ENCODE peak calls at places on chromosomes 16 and 17, in ten cellular contexts. One of them, this sample, is unnamed.
A peak's percentile ranks its signal among the peaks of the same experiment; 100 is the strongest.

GRCh38 chr16:30145692-30146091 is 22.7 kb upstream of the MAPK3 start:
- DNase-seq in hepatocyte: no peak
- DNase-seq in heart left ventricle: no peak
- DNase-seq in SK-N-SH: no peak
- DNase-seq in glutamatergic neuron: no peak
- DNase-seq in IMR-90: no peak
- DNase-seq in fibroblast of villous mesenchyme: no peak
- DNase-seq in breast epithelium: no peak
- DNase-seq in fibroblast of lung: no peak
- DNase-seq in endothelial cell: no peak
- DNase-seq in this sample: no peak

GRCh38 chr16:57310801-57311200 is 26.3 kb upstream of the PLLP start:
- DNase-seq in hepatocyte: no peak
- DNase-seq in heart left ventricle: no peak
- DNase-seq in SK-N-SH: no peak
- DNase-seq in glutamatergic neuron: no peak
- DNase-seq in IMR-90: no peak
- DNase-seq in fibroblast of villous mesenchyme: no peak
- DNase-seq in breast epithelium: peak; percentile 8
- DNase-seq in fibroblast of lung: no peak
- DNase-seq in endothelial cell: no peak
- DNase-seq in this sample: no peak

GRCh38 chr17:31787857-31788570 is 71.0 kb downstream of the COPRS start:
- DNase-seq in hepatocyte: peak; percentile 61
- DNase-seq in heart left ventricle: no peak
- DNase-seq in SK-N-SH: no peak
- DNase-seq in glutamatergic neuron: no peak
- DNase-seq in IMR-90: peak; percentile 93
- DNase-seq in fibroblast of villous mesenchyme: peak; percentile 81
- DNase-seq in breast epithelium: peak; percentile 54
- DNase-seq in fibroblast of lung: peak; percentile 90
- DNase-seq in endothelial cell: no peak
- DNase-seq in this sample: peak; percentile 75

GRCh38 chr16:27426423-27427408 is 24.7 kb downstream of the IL21R start:
- DNase-seq in hepatocyte: no peak
- DNase-seq in heart left ventricle: no peak
- DNase-seq in SK-N-SH: no peak
- DNase-seq in glutamatergic neuron: peak; percentile 5
- DNase-seq in IMR-90: peak; percentile 96
- DNase-seq in fibroblast of villous mesenchyme: peak; percentile 75
- DNase-seq in breast epithelium: peak; percentile 22
- DNase-seq in fibroblast of lung: peak; percentile 92
- DNase-seq in endothelial cell: peak; percentile 2
- DNase-seq in this sample: peak; percentile 73

GRCh38 chr16:1474047-1474446 is 781 bp downstream of the CLCN7 start:
- DNase-seq in hepatocyte: no peak
- DNase-seq in heart left ventricle: no peak
- DNase-seq in SK-N-SH: no peak
- DNase-seq in glutamatergic neuron: no peak
- DNase-seq in IMR-90: no peak
- DNase-seq in fibroblast of villous mesenchyme: no peak
- DNase-seq in breast epithelium: no peak
- DNase-seq in fibroblast of lung: no peak
- DNase-seq in endothelial cell: no peak
- DNase-seq in this sample: no peak

GRCh38 chr16:8892101-8892575 is 10.0 kb downstream of the LITAFD start:
- DNase-seq in hepatocyte: no peak
- DNase-seq in heart left ventricle: no peak
- DNase-seq in SK-N-SH: no peak
- DNase-seq in glutamatergic neuron: no peak
- DNase-seq in IMR-90: no peak
- DNase-seq in fibroblast of villous mesenchyme: no peak
- DNase-seq in breast epithelium: no peak
- DNase-seq in fibroblast of lung: no peak
- DNase-seq in endothelial cell: no peak
- DNase-seq in this sample: no peak

GRCh38 chr17:30332057-30332542 is 1.8 kb downstream of the TMIGD1 start:
- DNase-seq in hepatocyte: peak; percentile 56
- DNase-seq in heart left ventricle: no peak
- DNase-seq in SK-N-SH: no peak
- DNase-seq in glutamatergic neuron: no peak
- DNase-seq in IMR-90: peak; percentile 92
- DNase-seq in fibroblast of villous mesenchyme: peak; percentile 61
- DNase-seq in breast epithelium: no peak
- DNase-seq in fibroblast of lung: peak; percentile 84
- DNase-seq in endothelial cell: no peak
- DNase-seq in this sample: no peak

GRCh38 chr17:70875729-70876344 is 706.5 kb downstream of the KCNJ2 start:
- DNase-seq in hepatocyte: no peak
- DNase-seq in heart left ventricle: no peak
- DNase-seq in SK-N-SH: no peak
- DNase-seq in glutamatergic neuron: no peak
- DNase-seq in IMR-90: no peak
- DNase-seq in fibroblast of villous mesenchyme: no peak
- DNase-seq in breast epithelium: no peak
- DNase-seq in fibroblast of lung: no peak
- DNase-seq in endothelial cell: no peak
- DNase-seq in this sample: no peak

GRCh38 chr16:88920618-88921602 is 54.5 kb upstream of the PABPN1L start:
- DNase-seq in hepatocyte: peak; percentile 74
- DNase-seq in heart left ventricle: peak; percentile 87
- DNase-seq in SK-N-SH: peak; percentile 88
- DNase-seq in glutamatergic neuron: peak; percentile 48
- DNase-seq in IMR-90: peak; percentile 61
- DNase-seq in fibroblast of villous mesenchyme: peak; percentile 67
- DNase-seq in breast epithelium: no peak
- DNase-seq in fibroblast of lung: peak; percentile 55
- DNase-seq in endothelial cell: peak; percentile 68
- DNase-seq in this sample: peak; percentile 23

GRCh38 chr17:11996722-11997146 is 541 bp downstream of the ZNF18 start:
- DNase-seq in hepatocyte: peak; percentile 49
- DNase-seq in heart left ventricle: no peak
- DNase-seq in SK-N-SH: no peak
- DNase-seq in glutamatergic neuron: no peak
- DNase-seq in IMR-90: peak; percentile 28
- DNase-seq in fibroblast of villous mesenchyme: peak; percentile 43
- DNase-seq in breast epithelium: no peak
- DNase-seq in fibroblast of lung: peak; percentile 48
- DNase-seq in endothelial cell: no peak
- DNase-seq in this sample: no peak

DNA sequence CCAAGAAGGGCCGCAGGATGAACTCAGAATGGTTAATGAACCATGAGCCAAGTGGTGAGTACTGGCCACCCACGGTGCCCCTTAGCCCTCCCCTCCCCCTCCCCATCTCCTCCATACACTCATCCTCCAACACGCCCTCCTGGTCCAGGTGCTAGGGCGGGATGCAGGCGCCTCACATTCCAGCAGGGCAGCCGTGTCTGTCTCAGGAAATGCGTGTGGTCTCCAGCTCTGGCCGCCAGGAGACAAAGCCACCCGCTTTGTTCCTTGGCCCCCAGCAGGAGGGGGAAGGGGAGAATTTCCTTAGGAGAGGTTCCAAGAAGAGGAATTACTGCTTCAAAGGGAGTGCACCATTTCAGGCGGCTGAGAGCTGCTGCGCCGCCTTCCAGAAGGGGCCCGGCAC is 29.8 kb upstream of the RMI2 start:
- DNase-seq in hepatocyte: peak; percentile 69
- DNase-seq in heart left ventricle: no peak
- DNase-seq in SK-N-SH: no peak
- DNase-seq in glutamatergic neuron: no peak
- DNase-seq in IMR-90: peak; percentile 68
- DNase-seq in fibroblast of villous mesenchyme: peak; percentile 49
- DNase-seq in breast epithelium: no peak
- DNase-seq in fibroblast of lung: peak; percentile 91
- DNase-seq in endothelial cell: peak; percentile 56
- DNase-seq in this sample: peak; percentile 89
- TF ChIP-seq CTCF in hepatocyte: no peak
- TF ChIP-seq CTCF in heart left ventricle: no peak
- TF ChIP-seq CTCF in SK-N-SH: no peak
- TF ChIP-seq CTCF in glutamatergic neuron: no peak
- TF ChIP-seq CTCF in IMR-90: peak; percentile 9
- TF ChIP-seq CTCF in fibroblast of villous mesenchyme: peak; percentile 25
- TF ChIP-seq CTCF in breast epithelium: no peak
- TF ChIP-seq CTCF in fibroblast of lung: no peak
- TF ChIP-seq CTCF in endothelial cell: peak; percentile 61
- TF ChIP-seq CTCF in this sample: peak; percentile 46

GRCh38 chr17:2055494-2056220 is 754 bp downstream of the HIC1 start:
- DNase-seq in hepatocyte: no peak
- DNase-seq in heart left ventricle: peak; percentile 70
- DNase-seq in SK-N-SH: no peak
- DNase-seq in glutamatergic neuron: no peak
- DNase-seq in IMR-90: peak; percentile 55
- DNase-seq in fibroblast of villous mesenchyme: peak; percentile 52
- DNase-seq in breast epithelium: no peak
- DNase-seq in fibroblast of lung: no peak
- DNase-seq in endothelial cell: peak; percentile 28
- DNase-seq in this sample: no peak

GRCh38 chr17:2054740-2055493 is at the start of gene HIC1:
- DNase-seq in hepatocyte: peak; percentile 90
- DNase-seq in heart left ventricle: peak; percentile 84
- DNase-seq in SK-N-SH: peak; percentile 93
- DNase-seq in glutamatergic neuron: peak; percentile 84
- DNase-seq in IMR-90: peak; percentile 73
- DNase-seq in fibroblast of villous mesenchyme: peak; percentile 76
- DNase-seq in breast epithelium: peak; percentile 64
- DNase-seq in fibroblast of lung: peak; percentile 74
- DNase-seq in endothelial cell: peak; percentile 85
- DNase-seq in this sample: peak; percentile 61

GRCh38 chr17:2054262-2054739 is 602 bp upstream of the HIC1 start:
- DNase-seq in hepatocyte: no peak
- DNase-seq in heart left ventricle: no peak
- DNase-seq in SK-N-SH: peak; percentile 76
- DNase-seq in glutamatergic neuron: peak; percentile 52
- DNase-seq in IMR-90: peak; percentile 55
- DNase-seq in fibroblast of villous mesenchyme: peak; percentile 62
- DNase-seq in breast epithelium: no peak
- DNase-seq in fibroblast of lung: peak; percentile 80
- DNase-seq in endothelial cell: no peak
- DNase-seq in this sample: no peak

GRCh38 chr17:2051388-2052237 is 3.3 kb upstream of the HIC1 start:
- DNase-seq in hepatocyte: no peak
- DNase-seq in heart left ventricle: no peak
- DNase-seq in SK-N-SH: no peak
- DNase-seq in glutamatergic neuron: no peak
- DNase-seq in IMR-90: no peak
- DNase-seq in fibroblast of villous mesenchyme: no peak
- DNase-seq in breast epithelium: no peak
- DNase-seq in fibroblast of lung: no peak
- DNase-seq in endothelial cell: no peak
- DNase-seq in this sample: no peak

GRCh38 chr17:2053380-2054261 is 1.3 kb upstream of the HIC1 start:
- DNase-seq in hepatocyte: peak; percentile 86
- DNase-seq in heart left ventricle: no peak
- DNase-seq in SK-N-SH: peak; percentile 68
- DNase-seq in glutamatergic neuron: peak; percentile 82
- DNase-seq in IMR-90: peak; percentile 67
- DNase-seq in fibroblast of villous mesenchyme: peak; percentile 82
- DNase-seq in breast epithelium: no peak
- DNase-seq in fibroblast of lung: peak; percentile 77
- DNase-seq in endothelial cell: peak; percentile 78
- DNase-seq in this sample: peak; percentile 59
- TF ChIP-seq CTCF in hepatocyte: peak; percentile 56
- TF ChIP-seq CTCF in heart left ventricle: peak; percentile 49
- TF ChIP-seq CTCF in SK-N-SH: peak; percentile 41
- TF ChIP-seq CTCF in glutamatergic neuron: peak; percentile 64
- TF ChIP-seq CTCF in IMR-90: peak; percentile 69
- TF ChIP-seq CTCF in fibroblast of villous mesenchyme: peak; percentile 64
- TF ChIP-seq CTCF in breast epithelium: peak; percentile 50
- TF ChIP-seq CTCF in fibroblast of lung: peak; percentile 56
- TF ChIP-seq CTCF in endothelial cell: peak; percentile 53
- TF ChIP-seq CTCF in this sample: no peak

GRCh38 chr17:28416703-28417311 is 10.8 kb upstream of the SLC46A1 start:
- DNase-seq in hepatocyte: peak; percentile 77
- DNase-seq in heart left ventricle: peak; percentile 50
- DNase-seq in SK-N-SH: peak; percentile 56
- DNase-seq in glutamatergic neuron: peak; percentile 67
- DNase-seq in IMR-90: peak; percentile 59
- DNase-seq in fibroblast of villous mesenchyme: peak; percentile 79
- DNase-seq in breast epithelium: no peak
- DNase-seq in fibroblast of lung: peak; percentile 53
- DNase-seq in endothelial cell: peak; percentile 61
- DNase-seq in this sample: peak; percentile 55

GRCh38 chr17:28421775-28422305 is 15.8 kb upstream of the SLC46A1 start:
- DNase-seq in hepatocyte: no peak
- DNase-seq in heart left ventricle: no peak
- DNase-seq in SK-N-SH: no peak
- DNase-seq in glutamatergic neuron: no peak
- DNase-seq in IMR-90: no peak
- DNase-seq in fibroblast of villous mesenchyme: no peak
- DNase-seq in breast epithelium: no peak
- DNase-seq in fibroblast of lung: no peak
- DNase-seq in endothelial cell: no peak
- DNase-seq in this sample: peak; percentile 54

GRCh38 chr17:28412131-28412530 is 6.1 kb upstream of the SLC46A1 start:
- DNase-seq in hepatocyte: no peak
- DNase-seq in heart left ventricle: no peak
- DNase-seq in SK-N-SH: no peak
- DNase-seq in glutamatergic neuron: no peak
- DNase-seq in IMR-90: no peak
- DNase-seq in fibroblast of villous mesenchyme: peak; percentile 8
- DNase-seq in breast epithelium: no peak
- DNase-seq in fibroblast of lung: no peak
- DNase-seq in endothelial cell: no peak
- DNase-seq in this sample: no peak

GRCh38 chr17:28413804-28414203 is 7.8 kb upstream of the SLC46A1 start:
- DNase-seq in hepatocyte: no peak
- DNase-seq in heart left ventricle: no peak
- DNase-seq in SK-N-SH: no peak
- DNase-seq in glutamatergic neuron: no peak
- DNase-seq in IMR-90: no peak
- DNase-seq in fibroblast of villous mesenchyme: no peak
- DNase-seq in breast epithelium: no peak
- DNase-seq in fibroblast of lung: no peak
- DNase-seq in endothelial cell: no peak
- DNase-seq in this sample: no peak

DNA sequence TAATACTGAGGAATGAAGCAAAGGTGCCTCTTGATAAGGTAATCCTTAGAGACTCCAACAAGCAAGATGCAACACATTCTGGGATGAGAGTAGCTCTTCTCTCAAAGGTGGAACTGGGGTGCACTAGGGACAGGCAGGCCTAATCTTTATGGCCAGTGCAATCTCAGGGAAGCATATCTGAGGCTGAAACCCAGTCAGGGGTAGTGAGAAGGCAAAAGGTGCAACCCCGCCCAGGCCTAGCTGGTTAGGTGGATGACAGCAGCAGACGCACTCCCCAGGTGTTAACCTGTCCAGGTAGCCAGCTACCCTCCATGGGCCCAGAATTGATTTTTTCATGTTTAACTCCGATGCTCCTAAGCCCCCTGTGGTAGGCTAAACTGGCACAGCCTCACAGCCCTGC is 9.9 kb upstream of the SLC46A1 start:
- DNase-seq in hepatocyte: no peak
- DNase-seq in heart left ventricle: no peak
- DNase-seq in SK-N-SH: no peak
- DNase-seq in glutamatergic neuron: no peak
- DNase-seq in IMR-90: no peak
- DNase-seq in fibroblast of villous mesenchyme: no peak
- DNase-seq in breast epithelium: no peak
- DNase-seq in fibroblast of lung: no peak
- DNase-seq in endothelial cell: no peak
- DNase-seq in this sample: no peak
- TF ChIP-seq CTCF in hepatocyte: no peak
- TF ChIP-seq CTCF in heart left ventricle: no peak
- TF ChIP-seq CTCF in SK-N-SH: no peak
- TF ChIP-seq CTCF in glutamatergic neuron: no peak
- TF ChIP-seq CTCF in IMR-90: no peak
- TF ChIP-seq CTCF in fibroblast of villous mesenchyme: no peak
- TF ChIP-seq CTCF in breast epithelium: no peak
- TF ChIP-seq CTCF in fibroblast of lung: no peak
- TF ChIP-seq CTCF in endothelial cell: no peak
- TF ChIP-seq CTCF in this sample: no peak

GRCh38 chr17:82076785-82077591 is 11.4 kb upstream of the DUS1L start:
- DNase-seq in hepatocyte: no peak
- DNase-seq in heart left ventricle: no peak
- DNase-seq in SK-N-SH: no peak
- DNase-seq in glutamatergic neuron: peak; percentile 55
- DNase-seq in IMR-90: no peak
- DNase-seq in fibroblast of villous mesenchyme: no peak
- DNase-seq in breast epithelium: no peak
- DNase-seq in fibroblast of lung: no peak
- DNase-seq in endothelial cell: no peak
- DNase-seq in this sample: no peak
- TF ChIP-seq CTCF in hepatocyte: no peak
- TF ChIP-seq CTCF in heart left ventricle: no peak
- TF ChIP-seq CTCF in SK-N-SH: no peak
- TF ChIP-seq CTCF in glutamatergic neuron: no peak
- TF ChIP-seq CTCF in IMR-90: no peak
- TF ChIP-seq CTCF in fibroblast of villous mesenchyme: no peak
- TF ChIP-seq CTCF in breast epithelium: no peak
- TF ChIP-seq CTCF in fibroblast of lung: no peak
- TF ChIP-seq CTCF in endothelial cell: no peak
- TF ChIP-seq CTCF in this sample: no peak

This sample was measured in thyroid gland.